ENCODE peak calls at places on chromosomes 12 and 14, in eight cellular contexts. X is WERI-Rb-1; E is coronary artery; R is A549; A is CD4-positive, CD25-positive, alpha-beta regulatory T cell; W is transverse colon; B is brain microvascular endothelial cell; Q is spleen. M is an unnamed sample.

GRCh38 chr12:32522322-32523221 is 123.2 kb downstream of the FGD4 start:
- DNase-seq in E (no peak), Q (no peak), W (no peak), B (no peak), R (no peak), A (no peak), X (no peak), M (no peak)

GRCh38 chr12:113244015-113244983 is 23.0 kb downstream of the TPCN1 start:
- DNase-seq in A (no peak), Q (peak; percentile 76), W (peak; percentile 85), B (no peak), E (peak; percentile 87), X (no peak), R (no peak), M (no peak)

GRCh38 chr12:810635-811415 is 58.4 kb downstream of the WNK1 start:
- DNase-seq in E (no peak), A (no peak), Q (no peak), X (no peak), R (no peak), W (no peak), B (no peak), M (no peak)

GRCh38 chr12:45587877-45588530 is 141.5 kb upstream of the ARID2 start:
- DNase-seq in B (no peak), E (no peak), Q (no peak), R (peak; percentile 10), A (no peak), W (peak; percentile 38), X (no peak), M (no peak)

GRCh38 chr12:48810817-48811453 is 7.4 kb upstream of the CACNB3 start:
- DNase-seq in W (no peak), E (no peak), Q (no peak), B (peak; percentile 89), X (no peak), R (peak; percentile 69), A (no peak), M (no peak)

GRCh38 chr12:123761841-123762714 is at the start of gene DNAH10:
- DNase-seq in A (peak; percentile 10), Q (peak; percentile 87), W (peak; percentile 30), R (no peak), B (no peak), E (no peak), X (no peak), M (peak; percentile 40)

GRCh38 chr12:127355061-127355820 is 911.7 kb upstream of the TMEM132C start:
- DNase-seq in X (peak; percentile 29), Q (no peak), R (peak; percentile 31), B (peak; percentile 15), A (no peak), E (no peak), W (no peak), M (no peak)

GRCh38 chr14:89428556-89429196 is 11.6 kb upstream of the FOXN3 start:
- DNase-seq in B (no peak), A (no peak), W (no peak), X (peak; percentile 65), E (peak; percentile 82), R (no peak), Q (peak; percentile 79), M (no peak)

GRCh38 chr12:63814146-63814774 is 30.2 kb upstream of the SRGAP1 start:
- DNase-seq in B (no peak), W (no peak), X (no peak), R (no peak), E (no peak), A (no peak), Q (no peak), M (no peak)

GRCh38 chr12:66182956-66183355 is 6.1 kb upstream of the IRAK3 start:
- DNase-seq in R (no peak), E (no peak), A (no peak), X (no peak), W (no peak), Q (no peak), B (no peak), M (no peak)

GRCh38 chr14:73757876-73758391 is 43.8 kb upstream of the PNMA1 start:
- DNase-seq in R (no peak), Q (peak; percentile 80), W (no peak), B (no peak), A (no peak), E (no peak), X (no peak), M (no peak)

GRCh38 chr12:31796270-31796951 is 67.6 kb upstream of the AMN1 start:
- DNase-seq in X (no peak), E (no peak), A (no peak), R (no peak), B (no peak), Q (no peak), W (no peak), M (no peak)

GRCh38 chr12:64063121-64063520 is 159.0 kb downstream of the KICS2 start:
- DNase-seq in R (no peak), A (no peak), B (no peak), E (no peak), Q (no peak), W (no peak), X (no peak), M (no peak)

GRCh38 chr14:98928418-98928817 is 343.6 kb downstream of the BCL11B start:
- DNase-seq in R (no peak), W (no peak), A (no peak), Q (peak; percentile 38), X (no peak), B (no peak), E (no peak), M (no peak)

GRCh38 chr14:93969082-93969828 is 7.1 kb downstream of the ASB2 start:
- DNase-seq in W (no peak), Q (peak; percentile 82), B (no peak), R (no peak), E (no peak), X (peak; percentile 24), A (no peak), M (no peak)

GRCh38 chr12:122203301-122203967 is at the start of gene B3GNT4:
- DNase-seq in R (peak; percentile 71), E (no peak), Q (peak; percentile 86), X (peak; percentile 75), A (peak; percentile 59), W (peak; percentile 77), B (peak; percentile 24), M (peak; percentile 69)

GRCh38 chr14:81390706-81391105 is 9.4 kb downstream of the STON2 start:
- DNase-seq in X (no peak), A (no peak), R (no peak), Q (no peak), W (no peak), B (no peak), E (no peak), M (no peak)

GRCh38 chr12:42575717-42576116 is 13.8 kb downstream of the PRICKLE1 start:
- DNase-seq in R (no peak), Q (no peak), A (no peak), B (no peak), X (no peak), E (no peak), W (no peak), M (no peak)

GRCh38 chr12:6341439-6342139 is at the start of gene TNFRSF1A:
- DNase-seq in Q (peak; percentile 87), W (peak; percentile 82), A (peak; percentile 55), R (peak; percentile 91), B (peak; percentile 77), E (peak; percentile 84), X (peak; percentile 59), M (peak; percentile 62)

DNA sequence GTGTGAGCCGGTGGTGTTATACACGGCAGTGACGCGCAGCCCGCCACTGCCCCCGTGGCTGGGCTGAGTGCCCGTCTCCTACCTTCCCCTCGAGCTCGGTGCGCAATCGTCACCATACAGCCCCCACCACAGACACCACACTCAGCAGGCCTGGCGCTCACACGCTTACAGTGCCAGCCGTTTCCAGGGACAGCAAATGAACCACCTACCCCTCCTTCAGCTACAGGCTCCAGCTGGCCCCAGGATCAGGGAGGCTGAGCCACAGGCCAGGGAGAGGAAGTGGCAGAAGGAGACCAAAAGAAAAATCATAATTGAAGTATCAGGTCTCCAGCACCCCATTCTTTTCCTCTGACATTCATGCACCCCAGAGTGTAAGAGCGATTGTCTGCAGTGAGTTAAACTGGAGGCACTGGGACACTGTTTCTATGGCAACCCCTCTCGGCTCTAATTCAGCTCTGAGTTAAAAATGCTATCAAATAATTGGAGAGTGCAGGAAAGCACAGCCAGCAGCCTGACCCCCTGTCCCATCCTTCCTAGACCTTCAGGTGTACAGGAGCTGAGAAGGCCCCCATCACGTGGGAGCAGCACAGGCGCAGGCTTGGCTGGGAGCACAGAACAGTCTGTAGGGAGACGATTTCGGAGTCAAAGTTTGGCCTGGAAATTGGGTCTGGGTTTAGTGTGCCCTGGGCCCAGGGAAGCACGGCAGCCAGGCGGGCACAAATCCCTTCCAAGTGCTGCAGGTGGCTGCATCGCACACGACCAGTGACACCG is 18.0 kb downstream of the LRTM2 start:
- DNase-seq in B (no peak), X (no peak), E (no peak), W (no peak), Q (peak; percentile 59), A (no peak), R (no peak), M (no peak)
- H3K27ac ChIP-seq in B (no peak overlapping the region), X (no peak overlapping the region), E (no peak overlapping the region), W (no peak overlapping the region), Q (no peak overlapping the region), A (no peak overlapping the region), R (no peak overlapping the region), M (no peak overlapping the region)

GRCh38 chr12:96000858-96001257 is 4.7 kb upstream of the HAL start:
- DNase-seq in X (no peak), W (no peak), Q (no peak), R (no peak), E (no peak), A (no peak), B (no peak), M (no peak)
- H3K4me3 ChIP-seq in X (no peak overlapping the region), W (no peak overlapping the region), Q (no peak overlapping the region), R (no peak overlapping the region), E (no peak overlapping the region), A (no peak overlapping the region), B (no peak overlapping the region), M (no peak overlapping the region)

GRCh38 chr14:96252323-96253052 is 3.5 kb upstream of the BDKRB1 start:
- DNase-seq in W (no peak), R (no peak), E (no peak), Q (no peak), B (no peak), A (no peak), X (no peak), M (no peak)
- H3K27ac ChIP-seq in W (peak overlapping the region; percentile 58), R (peak overlapping the region; percentile 91), E (no peak overlapping the region), Q (no peak overlapping the region), B (peak overlapping the region; percentile 15), A (no peak overlapping the region), X (no peak overlapping the region), M (no peak overlapping the region)

GRCh38 chr12:124866195-124866882 is 2.7 kb upstream of the SCARB1 start:
- DNase-seq in W (no peak), E (no peak), X (no peak), R (no peak), B (no peak), A (no peak), Q (no peak), M (no peak)

GRCh38 chr12:124862768-124863408 is 776 bp downstream of the SCARB1 start:
- DNase-seq in B (peak; percentile 29), E (no peak), W (peak; percentile 37), X (peak; percentile 65), R (no peak), Q (peak; percentile 84), A (no peak), M (no peak)

GRCh38 chr12:124865728-124866127 is 2.1 kb upstream of the SCARB1 start:
- DNase-seq in X (peak; percentile 28), R (no peak), W (no peak), B (no peak), E (no peak), Q (no peak), A (no peak), M (no peak)

GRCh38 chr12:124863409-124864325 is at the start of gene SCARB1:
- DNase-seq in B (peak; percentile 67), E (peak; percentile 86), R (peak; percentile 85), Q (peak; percentile 95), A (peak; percentile 72), W (peak; percentile 90), X (peak; percentile 87), M (peak; percentile 67)

GRCh38 chr12:124864326-124864752 is 675 bp upstream of the SCARB1 start:
- DNase-seq in E (no peak), X (no peak), W (no peak), B (no peak), Q (no peak), R (no peak), A (no peak), M (no peak)
- H3K4me3 ChIP-seq in E (peak overlapping the region; percentile 76), X (peak overlapping the region; percentile 34), W (peak overlapping the region; percentile 89), B (no peak overlapping the region), Q (no peak overlapping the region), R (peak overlapping the region; percentile 72), A (no peak overlapping the region), M (peak overlapping the region; percentile 65)